ENCODE peak calls at places on chromosomes 5 and 9, in eight cellular contexts. G is cardiac fibroblast; S is activated CD4-positive, alpha-beta T cell treated with anti-CD3 and anti-CD28 coated beads for 36 hours; J is D341Med; Q is activated naive CD4-positive, alpha-beta T cell treated with Interleukin-2 at 50 U/mL for 16 hours; R is non-pigmented ciliary epithelial cell; L is NCI-H2029; O is T1000. I is an unnamed sample.

GRCh38 chr5:92267830-92268229 is 884.7 kb upstream of the ARRDC3 start:
- DNase-seq in G (no peak), S (no peak), J (no peak), Q (no peak), R (no peak), L (no peak), O (no peak), I (no peak)

GRCh38 chr9:94961870-94962269 is 235.4 kb downstream of the AOPEP start:
- DNase-seq in G (no peak), S (no peak), J (no peak), Q (no peak), R (no peak), L (no peak), O (no peak), I (no peak)

GRCh38 chr9:128568470-128569083 is 16.2 kb downstream of the SPTAN1 start:
- DNase-seq in G (peak; percentile 23), S (no peak), J (no peak), Q (no peak), R (no peak), L (peak; percentile 88), O (no peak), I (no peak)

GRCh38 chr5:122415481-122416120 is 103.6 kb downstream of the SNCAIP start:
- DNase-seq in G (peak; percentile 75), S (peak; percentile 26), J (peak; percentile 75), Q (no peak), R (peak; percentile 20), L (peak; percentile 62), O (peak; percentile 10), I (peak; percentile 23)

GRCh38 chr5:14588758-14589543 is 7.4 kb downstream of the OTULINL start:
- DNase-seq in G (no peak), S (no peak), J (no peak), Q (no peak), R (no peak), L (peak; percentile 88), O (no peak), I (no peak)

GRCh38 chr9:87694236-87694755 is 31.6 kb upstream of the CTSL start:
- DNase-seq in G (no peak), S (no peak), J (no peak), Q (no peak), R (no peak), L (no peak), O (no peak), I (no peak)

GRCh38 chr9:91864372-91864771 is 85.7 kb downstream of the ROR2 start:
- DNase-seq in G (no peak), S (no peak), J (no peak), Q (no peak), R (no peak), L (no peak), O (no peak), I (no peak)

GRCh38 chr9:127854169-127854833 is at the start of gene ENG:
- DNase-seq in G (peak; percentile 60), S (peak; percentile 56), J (no peak), Q (no peak), R (no peak), L (peak; percentile 28), O (no peak), I (no peak)

GRCh38 chr5:55546991-55547390 is 12.2 kb upstream of the PLPP1 start:
- DNase-seq in G (no peak), S (no peak), J (no peak), Q (no peak), R (no peak), L (no peak), O (no peak), I (no peak)

GRCh38 chr5:132073231-132074013 is at the start of gene CSF2:
- DNase-seq in G (peak; percentile 62), S (peak; percentile 46), J (no peak), Q (peak; percentile 26), R (no peak), L (no peak), O (peak; percentile 6), I (no peak)

GRCh38 chr9:72465602-72466001 is 55.8 kb upstream of the TMC1 start:
- DNase-seq in G (peak; percentile 56), S (no peak), J (no peak), Q (no peak), R (no peak), L (no peak), O (no peak), I (no peak)

GRCh38 chr9:90651246-90651645 is 8.6 kb upstream of the DIRAS2 start:
- DNase-seq in G (no peak), S (no peak), J (no peak), Q (no peak), R (no peak), L (no peak), O (no peak), I (no peak)

GRCh38 chr9:111153973-111154590 is 115.8 kb upstream of the LPAR1 start:
- DNase-seq in G (no peak), S (no peak), J (no peak), Q (no peak), R (no peak), L (no peak), O (no peak), I (no peak)

GRCh38 chr5:150671509-150672236 is 10.6 kb downstream of the MYOZ3 start:
- DNase-seq in G (no peak), S (peak; percentile 35), J (no peak), Q (peak; percentile 15), R (no peak), L (no peak), O (no peak), I (no peak)

GRCh38 chr9:21836437-21837161 is 34.2 kb downstream of the MTAP start:
- DNase-seq in G (peak; percentile 99), S (peak; percentile 27), J (no peak), Q (no peak), R (peak; percentile 99), L (peak; percentile 55), O (peak; percentile 36), I (peak; percentile 96)

GRCh38 chr9:18463991-18464390 is 10.0 kb upstream of the ADAMTSL1 start:
- DNase-seq in G (peak; percentile 46), S (no peak), J (no peak), Q (no peak), R (no peak), L (no peak), O (no peak), I (no peak)

GRCh38 chr5:56175465-56175864 is 57.7 kb downstream of the ANKRD55 start:
- DNase-seq in G (peak; percentile 86), S (no peak), J (no peak), Q (no peak), R (no peak), L (no peak), O (no peak), I (peak; percentile 73)

GRCh38 chr5:175590471-175590881 is 67.4 kb upstream of the HRH2 start:
- DNase-seq in G (peak; percentile 40), S (no peak), J (no peak), Q (no peak), R (peak; percentile 49), L (no peak), O (no peak), I (no peak)

GRCh38 chr5:79287907-79288306 is 52.0 kb downstream of the JMY start:
- DNase-seq in G (no peak), S (no peak), J (no peak), Q (no peak), R (no peak), L (no peak), O (no peak), I (no peak)

GRCh38 chr9:70595211-70595610 is 180.8 kb upstream of the KLF9 start:
- DNase-seq in G (peak; percentile 76), S (no peak), J (no peak), Q (no peak), R (no peak), L (no peak), O (no peak), I (no peak)

GRCh38 chr9:87157366-87158031 is 210.2 kb upstream of the GAS1 start:
- DNase-seq in G (no peak), S (no peak), J (no peak), Q (no peak), R (no peak), L (peak; percentile 31), O (no peak), I (no peak)

GRCh38 chr5:176382721-176383120 is 5.7 kb downstream of the NOP16 start:
- DNase-seq in G (no peak), S (no peak), J (no peak), Q (no peak), R (no peak), L (no peak), O (no peak), I (no peak)